ENCODE peak calls at places on chromosomes 6 and 20, in ten cellular contexts. One of them, this sample, is unnamed.

GRCh38 chr20:38214256-38214870 is 46.2 kb downstream of the KIAA1755 start:
- DNase-seq in T-cell: no peak
- DNase-seq in NCI-H1092 treated with DMSO at 0.1 percent for 48 hours: no peak
- DNase-seq in mesendoderm: no peak
- DNase-seq in GM23248: no peak
- DNase-seq in cardiac muscle cell: no peak
- DNase-seq in activated naive CD4-positive, alpha-beta T cell treated with anti-CD3 and anti-CD28 coated beads for 36 hours: no peak
- DNase-seq in NCI-H1417: no peak
- DNase-seq in HEK293T: no peak
- DNase-seq in EL: no peak
- DNase-seq in this sample: no peak

GRCh38 chr6:82396964-82397761 is 33.5 kb downstream of the TPBG start:
- DNase-seq in cardiac muscle cell: peak
- DNase-seq in EL: peak
- DNase-seq in NCI-H1417: no peak
- DNase-seq in GM23248: peak
- DNase-seq in activated naive CD4-positive, alpha-beta T cell treated with anti-CD3 and anti-CD28 coated beads for 36 hours: no peak
- DNase-seq in mesendoderm: no peak
- DNase-seq in HEK293T: no peak
- DNase-seq in NCI-H1092 treated with DMSO at 0.1 percent for 48 hours: no peak
- DNase-seq in T-cell: no peak
- DNase-seq in this sample: no peak

GRCh38 chr6:53647437-53648094 is 18.0 kb downstream of the KLHL31 start:
- DNase-seq in cardiac muscle cell: no peak
- DNase-seq in mesendoderm: no peak
- DNase-seq in HEK293T: no peak
- DNase-seq in NCI-H1417: no peak
- DNase-seq in activated naive CD4-positive, alpha-beta T cell treated with anti-CD3 and anti-CD28 coated beads for 36 hours: peak
- DNase-seq in GM23248: peak
- DNase-seq in T-cell: peak
- DNase-seq in NCI-H1092 treated with DMSO at 0.1 percent for 48 hours: no peak
- DNase-seq in EL: no peak
- DNase-seq in this sample: no peak

GRCh38 chr6:34151321-34152041 is 5.6 kb upstream of the GRM4 start:
- DNase-seq in T-cell: no peak
- DNase-seq in NCI-H1417: peak
- DNase-seq in cardiac muscle cell: no peak
- DNase-seq in activated naive CD4-positive, alpha-beta T cell treated with anti-CD3 and anti-CD28 coated beads for 36 hours: no peak
- DNase-seq in mesendoderm: peak
- DNase-seq in GM23248: no peak
- DNase-seq in HEK293T: no peak
- DNase-seq in NCI-H1092 treated with DMSO at 0.1 percent for 48 hours: no peak
- DNase-seq in EL: no peak
- DNase-seq in this sample: peak

GRCh38 chr6:15147827-15148226 is 98.0 kb upstream of the JARID2 start:
- DNase-seq in GM23248: no peak
- DNase-seq in T-cell: no peak
- DNase-seq in mesendoderm: no peak
- DNase-seq in activated naive CD4-positive, alpha-beta T cell treated with anti-CD3 and anti-CD28 coated beads for 36 hours: no peak
- DNase-seq in HEK293T: no peak
- DNase-seq in NCI-H1092 treated with DMSO at 0.1 percent for 48 hours: no peak
- DNase-seq in EL: no peak
- DNase-seq in NCI-H1417: no peak
- DNase-seq in cardiac muscle cell: no peak
- DNase-seq in this sample: peak

GRCh38 chr6:27553123-27553904 is 80.4 kb upstream of the ZNF184 start:
- DNase-seq in NCI-H1417: peak
- DNase-seq in activated naive CD4-positive, alpha-beta T cell treated with anti-CD3 and anti-CD28 coated beads for 36 hours: peak
- DNase-seq in HEK293T: peak
- DNase-seq in T-cell: no peak
- DNase-seq in cardiac muscle cell: peak
- DNase-seq in EL: peak
- DNase-seq in mesendoderm: peak
- DNase-seq in GM23248: peak
- DNase-seq in NCI-H1092 treated with DMSO at 0.1 percent for 48 hours: no peak
- DNase-seq in this sample: no peak

GRCh38 chr6:90219168-90219985 is 77.3 kb downstream of the BACH2 start:
- DNase-seq in HEK293T: peak
- DNase-seq in NCI-H1417: peak
- DNase-seq in T-cell: no peak
- DNase-seq in NCI-H1092 treated with DMSO at 0.1 percent for 48 hours: peak
- DNase-seq in cardiac muscle cell: peak
- DNase-seq in activated naive CD4-positive, alpha-beta T cell treated with anti-CD3 and anti-CD28 coated beads for 36 hours: peak
- DNase-seq in GM23248: peak
- DNase-seq in EL: peak
- DNase-seq in mesendoderm: peak
- DNase-seq in this sample: peak

GRCh38 chr6:42026540-42026939 is 23.8 kb upstream of the TAF8 start:
- DNase-seq in mesendoderm: no peak
- DNase-seq in HEK293T: no peak
- DNase-seq in T-cell: no peak
- DNase-seq in NCI-H1092 treated with DMSO at 0.1 percent for 48 hours: no peak
- DNase-seq in NCI-H1417: no peak
- DNase-seq in cardiac muscle cell: no peak
- DNase-seq in GM23248: no peak
- DNase-seq in activated naive CD4-positive, alpha-beta T cell treated with anti-CD3 and anti-CD28 coated beads for 36 hours: peak
- DNase-seq in EL: no peak
- DNase-seq in this sample: no peak

GRCh38 chr20:49230021-49230420 is 10.8 kb downstream of the DDX27 start:
- DNase-seq in mesendoderm: no peak
- DNase-seq in cardiac muscle cell: no peak
- DNase-seq in activated naive CD4-positive, alpha-beta T cell treated with anti-CD3 and anti-CD28 coated beads for 36 hours: no peak
- DNase-seq in NCI-H1417: peak
- DNase-seq in HEK293T: no peak
- DNase-seq in EL: no peak
- DNase-seq in T-cell: no peak
- DNase-seq in GM23248: no peak
- DNase-seq in NCI-H1092 treated with DMSO at 0.1 percent for 48 hours: peak
- DNase-seq in this sample: no peak